ENCODE peak calls at places on chromosomes 2 and 18, in nine cellular contexts. J is right lobe of liver; A is kidney epithelial cell; Y is activated CD4-positive, alpha-beta T cell treated with anti-CD3 and anti-CD28 coated beads for 24 hours; Q is activated naive CD4-positive, alpha-beta T cell; U is A549; X is astrocyte; D is stimulated activated CD8-positive, alpha-beta memory T cell treated with anti-CD3 and anti-CD28 coated beads, Interleukin-15, amount 100 ng/mL, for 24 hours; G is foreskin fibroblast. T is an unnamed sample.

GRCh38 chr2:219769044-219770030 is 141.9 kb downstream of the SLC4A3 start:
- DNase-seq in J (no peak), A (no peak), Y (no peak), Q (no peak), U (no peak), X (peak), D (no peak), G (peak), T (peak)

GRCh38 chr2:172046080-172046678 is 39.1 kb upstream of the DLX1 start:
- DNase-seq in J (no peak), A (no peak), Y (no peak), Q (no peak), U (no peak), X (peak), D (no peak), G (no peak), T (no peak)

GRCh38 chr2:72135921-72136320 is 11.7 kb downstream of the CYP26B1 start:
- DNase-seq in J (no peak), A (no peak), Y (no peak), Q (no peak), U (no peak), X (no peak), D (no peak), G (no peak), T (no peak)

GRCh38 chr2:108026095-108026794 is 39.9 kb downstream of the SLC5A7 start:
- DNase-seq in J (no peak), A (no peak), Y (no peak), Q (no peak), U (no peak), X (no peak), D (no peak), G (no peak), T (no peak)

GRCh38 chr2:177147093-177147694 is 65.4 kb upstream of the HNRNPA3 start:
- DNase-seq in J (no peak), A (no peak), Y (no peak), Q (no peak), U (peak), X (peak), D (no peak), G (peak), T (peak)

GRCh38 chr2:8324164-8324848 is 357.6 kb upstream of the ID2 start:
- DNase-seq in J (no peak), A (no peak), Y (no peak), Q (no peak), U (no peak), X (no peak), D (no peak), G (peak), T (peak)

GRCh38 chr18:67805261-67805660 is 288.7 kb upstream of the DSEL start:
- DNase-seq in J (no peak), A (no peak), Y (no peak), Q (no peak), U (peak), X (no peak), D (no peak), G (no peak), T (no peak)

GRCh38 chr18:10420561-10421352 is 33.7 kb upstream of the APCDD1 start:
- DNase-seq in J (no peak), A (peak), Y (no peak), Q (no peak), U (no peak), X (peak), D (no peak), G (peak), T (peak)

GRCh38 chr2:70190086-70190412 is 770 bp downstream of the C2orf42 start:
- DNase-seq in J (no peak), A (no peak), Y (no peak), Q (no peak), U (no peak), X (no peak), D (peak), G (no peak), T (peak)

GRCh38 chr2:64604929-64605550 is 48.7 kb downstream of the SERTAD2 start:
- DNase-seq in J (no peak), A (no peak), Y (no peak), Q (no peak), U (no peak), X (peak), D (no peak), G (peak), T (peak)

GRCh38 chr18:47280121-47280520 is 28.7 kb upstream of the SKOR2 start:
- DNase-seq in J (no peak), A (no peak), Y (no peak), Q (no peak), U (no peak), X (no peak), D (no peak), G (no peak), T (no peak)

GRCh38 chr18:23232331-23232730 is 97.0 kb downstream of the CABLES1 start:
- DNase-seq in J (no peak), A (no peak), Y (no peak), Q (no peak), U (no peak), X (no peak), D (no peak), G (no peak), T (no peak)

GRCh38 chr18:50454379-50455005 is 79.6 kb downstream of the SKA1 start:
- DNase-seq in J (no peak), A (no peak), Y (no peak), Q (no peak), U (no peak), X (no peak), D (no peak), G (no peak), T (no peak)

GRCh38 chr2:117994729-117995128 is 19.1 kb downstream of the CCDC93 start:
- DNase-seq in J (no peak), A (no peak), Y (no peak), Q (no peak), U (no peak), X (no peak), D (no peak), G (no peak), T (no peak)

GRCh38 chr2:123518387-123518786 is 506.7 kb upstream of the CNTNAP5 start:
- DNase-seq in J (no peak), A (no peak), Y (no peak), Q (no peak), U (no peak), X (no peak), D (no peak), G (peak), T (no peak)

GRCh38 chr2:58620127-58620526 is 379.0 kb upstream of the FANCL start:
- DNase-seq in J (no peak), A (no peak), Y (no peak), Q (no peak), U (no peak), X (peak), D (no peak), G (peak), T (peak)

GRCh38 chr2:18637196-18637595 is 47.8 kb upstream of the NT5C1B start:
- DNase-seq in J (no peak), A (no peak), Y (no peak), Q (no peak), U (no peak), X (no peak), D (no peak), G (no peak), T (no peak)

GRCh38 chr2:229344151-229344551 is 73.1 kb upstream of the PID1 start:
- DNase-seq in J (no peak), A (no peak), Y (no peak), Q (no peak), U (no peak), X (peak), D (no peak), G (peak), T (no peak)

GRCh38 chr2:206531996-206532543 is 88.7 kb downstream of the ADAM23 start:
- DNase-seq in J (no peak), A (no peak), Y (no peak), Q (no peak), U (no peak), X (peak), D (no peak), G (peak), T (peak)

GRCh38 chr2:196925768-196926561 is 542 bp downstream of the PGAP1 start:
- DNase-seq in J (peak), A (no peak), Y (no peak), Q (no peak), U (peak), X (peak), D (no peak), G (peak), T (peak)

GRCh38 chr18:79965119-79965902 is 868 bp downstream of the HSBP1L1 start:
- DNase-seq in J (peak), A (no peak), Y (no peak), Q (no peak), U (peak), X (peak), D (no peak), G (peak), T (peak)

GRCh38 chr2:240255811-240256703 is 115.6 kb upstream of the OTOS start:
- DNase-seq in J (no peak), A (peak), Y (no peak), Q (no peak), U (peak), X (peak), D (no peak), G (no peak), T (no peak)

GRCh38 chr2:71299507-71299906 is 32.1 kb upstream of the ZNF638 start:
- DNase-seq in J (no peak), A (no peak), Y (no peak), Q (no peak), U (peak), X (peak), D (no peak), G (peak), T (peak)

GRCh38 chr2:230660294-230661060 is 52.2 kb upstream of the CAB39 start:
- DNase-seq in J (peak), A (no peak), Y (no peak), Q (no peak), U (no peak), X (no peak), D (no peak), G (peak), T (no peak)

GRCh38 chr2:170235860-170236638 is 58.1 kb downstream of the MYO3B start:
- DNase-seq in J (no peak), A (no peak), Y (no peak), Q (no peak), U (peak), X (peak), D (no peak), G (peak), T (peak)

GRCh38 chr2:28009732-28010131 is 119.2 kb downstream of the BABAM2 start:
- DNase-seq in J (no peak), A (peak), Y (no peak), Q (no peak), U (no peak), X (no peak), D (no peak), G (peak), T (peak)

GRCh38 chr2:27977623-27978312 is 87.2 kb downstream of the BABAM2 start:
- DNase-seq in J (no peak), A (peak), Y (no peak), Q (no peak), U (peak), X (peak), D (no peak), G (peak), T (peak)

GRCh38 chr2:8508766-8509165 is 173.1 kb upstream of the ID2 start:
- DNase-seq in J (no peak), A (no peak), Y (no peak), Q (no peak), U (no peak), X (no peak), D (no peak), G (no peak), T (no peak)

GRCh38 chr18:79577451-79578395 is 101.9 kb upstream of the CTDP1 start:
- DNase-seq in J (peak), A (no peak), Y (no peak), Q (no peak), U (no peak), X (peak), D (no peak), G (no peak), T (peak)

GRCh38 chr18:33573193-33573592 is 4.8 kb upstream of the ASXL3 start:
- DNase-seq in J (no peak), A (no peak), Y (no peak), Q (no peak), U (no peak), X (no peak), D (no peak), G (no peak), T (no peak)

GRCh38 chr2:240946654-240947053 is 40.5 kb downstream of the CROCC2 start:
- DNase-seq in J (no peak), A (no peak), Y (no peak), Q (no peak), U (no peak), X (no peak), D (no peak), G (peak), T (no peak)